ENCODE peak calls at places on chromosome 7, in nine cellular contexts. One of them, this sample, is unnamed.
A peak's percentile ranks its signal among the peaks of the same experiment; 100 is the strongest.

GRCh38 chr7:71752171-71752935 is 620.4 kb downstream of the GALNT17 start:
- DNase-seq in activated CD4-positive, CD25-positive, alpha-beta regulatory T cell: no peak
- DNase-seq in activated CD8-positive, alpha-beta memory T cell treated with anti-CD3 and anti-CD28 coated beads, Interleukin-2, amount 50 U/mL, for 48 hours: peak; percentile 87
- DNase-seq in stomach: peak; percentile 66
- DNase-seq in GM04504: no peak
- DNase-seq in Right ventricle myocardium superior: peak; percentile 63
- DNase-seq in anterior cingulate cortex: peak; percentile 15
- DNase-seq in skeletal muscle cell: no peak
- DNase-seq in cerebellar nuclear complex: no peak
- DNase-seq in this sample: no peak

GRCh38 chr7:44489955-44490350 is 505 bp downstream of the NUDCD3 start:
- DNase-seq in activated CD4-positive, CD25-positive, alpha-beta regulatory T cell: peak; percentile 41
- DNase-seq in activated CD8-positive, alpha-beta memory T cell treated with anti-CD3 and anti-CD28 coated beads, Interleukin-2, amount 50 U/mL, for 48 hours: no peak
- DNase-seq in stomach: peak; percentile 25
- DNase-seq in GM04504: no peak
- DNase-seq in Right ventricle myocardium superior: no peak
- DNase-seq in anterior cingulate cortex: no peak
- DNase-seq in skeletal muscle cell: no peak
- DNase-seq in cerebellar nuclear complex: no peak
- DNase-seq in this sample: peak; percentile 44

GRCh38 chr7:138245682-138246081 is 169.4 kb downstream of the AKR1D1 start:
- DNase-seq in activated CD4-positive, CD25-positive, alpha-beta regulatory T cell: no peak
- DNase-seq in activated CD8-positive, alpha-beta memory T cell treated with anti-CD3 and anti-CD28 coated beads, Interleukin-2, amount 50 U/mL, for 48 hours: no peak
- DNase-seq in stomach: no peak
- DNase-seq in GM04504: no peak
- DNase-seq in Right ventricle myocardium superior: no peak
- DNase-seq in anterior cingulate cortex: no peak
- DNase-seq in skeletal muscle cell: peak; percentile 25
- DNase-seq in cerebellar nuclear complex: no peak
- DNase-seq in this sample: no peak

GRCh38 chr7:27411145-27411544 is 168.5 kb downstream of the EVX1 start:
- DNase-seq in activated CD4-positive, CD25-positive, alpha-beta regulatory T cell: no peak
- DNase-seq in activated CD8-positive, alpha-beta memory T cell treated with anti-CD3 and anti-CD28 coated beads, Interleukin-2, amount 50 U/mL, for 48 hours: no peak
- DNase-seq in stomach: no peak
- DNase-seq in GM04504: no peak
- DNase-seq in Right ventricle myocardium superior: no peak
- DNase-seq in anterior cingulate cortex: no peak
- DNase-seq in skeletal muscle cell: no peak
- DNase-seq in cerebellar nuclear complex: no peak
- DNase-seq in this sample: no peak

GRCh38 chr7:90766814-90767564 is 170.9 kb downstream of the CDK14 start:
- DNase-seq in activated CD4-positive, CD25-positive, alpha-beta regulatory T cell: no peak
- DNase-seq in activated CD8-positive, alpha-beta memory T cell treated with anti-CD3 and anti-CD28 coated beads, Interleukin-2, amount 50 U/mL, for 48 hours: no peak
- DNase-seq in stomach: peak; percentile 79
- DNase-seq in GM04504: no peak
- DNase-seq in Right ventricle myocardium superior: peak; percentile 74
- DNase-seq in anterior cingulate cortex: peak; percentile 43
- DNase-seq in skeletal muscle cell: peak; percentile 72
- DNase-seq in cerebellar nuclear complex: no peak
- DNase-seq in this sample: no peak

GRCh38 chr7:151017953-151018420 is 6.3 kb downstream of the ATG9B start:
- DNase-seq in activated CD4-positive, CD25-positive, alpha-beta regulatory T cell: peak; percentile 63
- DNase-seq in activated CD8-positive, alpha-beta memory T cell treated with anti-CD3 and anti-CD28 coated beads, Interleukin-2, amount 50 U/mL, for 48 hours: peak; percentile 96
- DNase-seq in stomach: peak; percentile 70
- DNase-seq in GM04504: no peak
- DNase-seq in Right ventricle myocardium superior: peak; percentile 84
- DNase-seq in anterior cingulate cortex: no peak
- DNase-seq in skeletal muscle cell: no peak
- DNase-seq in cerebellar nuclear complex: peak; percentile 1
- DNase-seq in this sample: peak; percentile 81

GRCh38 chr7:79980376-79980775 is 154.3 kb upstream of the GNAI1 start:
- DNase-seq in activated CD4-positive, CD25-positive, alpha-beta regulatory T cell: no peak
- DNase-seq in activated CD8-positive, alpha-beta memory T cell treated with anti-CD3 and anti-CD28 coated beads, Interleukin-2, amount 50 U/mL, for 48 hours: no peak
- DNase-seq in stomach: no peak
- DNase-seq in GM04504: no peak
- DNase-seq in Right ventricle myocardium superior: no peak
- DNase-seq in anterior cingulate cortex: no peak
- DNase-seq in skeletal muscle cell: no peak
- DNase-seq in cerebellar nuclear complex: no peak
- DNase-seq in this sample: no peak

GRCh38 chr7:12674861-12675260 is 12.6 kb upstream of the ARL4A start:
- DNase-seq in activated CD4-positive, CD25-positive, alpha-beta regulatory T cell: no peak
- DNase-seq in activated CD8-positive, alpha-beta memory T cell treated with anti-CD3 and anti-CD28 coated beads, Interleukin-2, amount 50 U/mL, for 48 hours: no peak
- DNase-seq in stomach: no peak
- DNase-seq in GM04504: no peak
- DNase-seq in Right ventricle myocardium superior: no peak
- DNase-seq in anterior cingulate cortex: no peak
- DNase-seq in skeletal muscle cell: peak; percentile 31
- DNase-seq in cerebellar nuclear complex: no peak
- DNase-seq in this sample: no peak

GRCh38 chr7:129401228-129401967 is 32.8 kb upstream of the STRIP2 start:
- DNase-seq in activated CD4-positive, CD25-positive, alpha-beta regulatory T cell: no peak
- DNase-seq in activated CD8-positive, alpha-beta memory T cell treated with anti-CD3 and anti-CD28 coated beads, Interleukin-2, amount 50 U/mL, for 48 hours: no peak
- DNase-seq in stomach: no peak
- DNase-seq in GM04504: peak; percentile 18
- DNase-seq in Right ventricle myocardium superior: no peak
- DNase-seq in anterior cingulate cortex: no peak
- DNase-seq in skeletal muscle cell: no peak
- DNase-seq in cerebellar nuclear complex: no peak
- DNase-seq in this sample: no peak

GRCh38 chr7:101018271-101019167 is 1.4 kb upstream of the MUC17 start:
- DNase-seq in activated CD4-positive, CD25-positive, alpha-beta regulatory T cell: no peak
- DNase-seq in activated CD8-positive, alpha-beta memory T cell treated with anti-CD3 and anti-CD28 coated beads, Interleukin-2, amount 50 U/mL, for 48 hours: peak; percentile 61
- DNase-seq in stomach: no peak
- DNase-seq in GM04504: no peak
- DNase-seq in Right ventricle myocardium superior: peak; percentile 36
- DNase-seq in anterior cingulate cortex: peak; percentile 21
- DNase-seq in skeletal muscle cell: no peak
- DNase-seq in cerebellar nuclear complex: no peak
- DNase-seq in this sample: no peak

GRCh38 chr7:124032369-124033092 is at the start of gene TMEM229A:
- DNase-seq in activated CD4-positive, CD25-positive, alpha-beta regulatory T cell: no peak
- DNase-seq in activated CD8-positive, alpha-beta memory T cell treated with anti-CD3 and anti-CD28 coated beads, Interleukin-2, amount 50 U/mL, for 48 hours: peak; percentile 52
- DNase-seq in stomach: peak; percentile 54
- DNase-seq in GM04504: peak; percentile 1
- DNase-seq in Right ventricle myocardium superior: peak; percentile 49
- DNase-seq in anterior cingulate cortex: peak; percentile 58
- DNase-seq in skeletal muscle cell: no peak
- DNase-seq in cerebellar nuclear complex: no peak
- DNase-seq in this sample: peak; percentile 70

GRCh38 chr7:54843961-54844360 is 85.0 kb upstream of the SEC61G start:
- DNase-seq in activated CD4-positive, CD25-positive, alpha-beta regulatory T cell: no peak
- DNase-seq in activated CD8-positive, alpha-beta memory T cell treated with anti-CD3 and anti-CD28 coated beads, Interleukin-2, amount 50 U/mL, for 48 hours: no peak
- DNase-seq in stomach: no peak
- DNase-seq in GM04504: no peak
- DNase-seq in Right ventricle myocardium superior: no peak
- DNase-seq in anterior cingulate cortex: no peak
- DNase-seq in skeletal muscle cell: no peak
- DNase-seq in cerebellar nuclear complex: no peak
- DNase-seq in this sample: no peak

GRCh38 chr7:1505731-1506550 is 1.8 kb upstream of the INTS1 start:
- DNase-seq in activated CD4-positive, CD25-positive, alpha-beta regulatory T cell: no peak
- DNase-seq in activated CD8-positive, alpha-beta memory T cell treated with anti-CD3 and anti-CD28 coated beads, Interleukin-2, amount 50 U/mL, for 48 hours: peak; percentile 60
- DNase-seq in stomach: no peak
- DNase-seq in GM04504: no peak
- DNase-seq in Right ventricle myocardium superior: no peak
- DNase-seq in anterior cingulate cortex: no peak
- DNase-seq in skeletal muscle cell: no peak
- DNase-seq in cerebellar nuclear complex: no peak
- DNase-seq in this sample: no peak

GRCh38 chr7:99210265-99210970 is 2.5 kb upstream of the KPNA7 start:
- DNase-seq in activated CD4-positive, CD25-positive, alpha-beta regulatory T cell: no peak
- DNase-seq in activated CD8-positive, alpha-beta memory T cell treated with anti-CD3 and anti-CD28 coated beads, Interleukin-2, amount 50 U/mL, for 48 hours: no peak
- DNase-seq in stomach: peak; percentile 31
- DNase-seq in GM04504: no peak
- DNase-seq in Right ventricle myocardium superior: no peak
- DNase-seq in anterior cingulate cortex: no peak
- DNase-seq in skeletal muscle cell: no peak
- DNase-seq in cerebellar nuclear complex: no peak
- DNase-seq in this sample: no peak

GRCh38 chr7:81462672-81463071 is 307.2 kb downstream of the HGF start:
- DNase-seq in activated CD4-positive, CD25-positive, alpha-beta regulatory T cell: no peak
- DNase-seq in activated CD8-positive, alpha-beta memory T cell treated with anti-CD3 and anti-CD28 coated beads, Interleukin-2, amount 50 U/mL, for 48 hours: no peak
- DNase-seq in stomach: no peak
- DNase-seq in GM04504: no peak
- DNase-seq in Right ventricle myocardium superior: no peak
- DNase-seq in anterior cingulate cortex: no peak
- DNase-seq in skeletal muscle cell: peak; percentile 45
- DNase-seq in cerebellar nuclear complex: no peak
- DNase-seq in this sample: no peak

GRCh38 chr7:54245046-54245445 is 297.1 kb upstream of the VSTM2A start:
- DNase-seq in activated CD4-positive, CD25-positive, alpha-beta regulatory T cell: no peak
- DNase-seq in activated CD8-positive, alpha-beta memory T cell treated with anti-CD3 and anti-CD28 coated beads, Interleukin-2, amount 50 U/mL, for 48 hours: no peak
- DNase-seq in stomach: no peak
- DNase-seq in GM04504: no peak
- DNase-seq in Right ventricle myocardium superior: no peak
- DNase-seq in anterior cingulate cortex: no peak
- DNase-seq in skeletal muscle cell: no peak
- DNase-seq in cerebellar nuclear complex: no peak
- DNase-seq in this sample: no peak

GRCh38 chr7:99108615-99109014 is 35.3 kb downstream of the SMURF1 start:
- DNase-seq in activated CD4-positive, CD25-positive, alpha-beta regulatory T cell: no peak
- DNase-seq in activated CD8-positive, alpha-beta memory T cell treated with anti-CD3 and anti-CD28 coated beads, Interleukin-2, amount 50 U/mL, for 48 hours: no peak
- DNase-seq in stomach: no peak
- DNase-seq in GM04504: no peak
- DNase-seq in Right ventricle myocardium superior: no peak
- DNase-seq in anterior cingulate cortex: no peak
- DNase-seq in skeletal muscle cell: no peak
- DNase-seq in cerebellar nuclear complex: no peak
- DNase-seq in this sample: no peak

GRCh38 chr7:31416381-31416780 is 75.9 kb upstream of the NEUROD6 start:
- DNase-seq in activated CD4-positive, CD25-positive, alpha-beta regulatory T cell: no peak
- DNase-seq in activated CD8-positive, alpha-beta memory T cell treated with anti-CD3 and anti-CD28 coated beads, Interleukin-2, amount 50 U/mL, for 48 hours: no peak
- DNase-seq in stomach: no peak
- DNase-seq in GM04504: no peak
- DNase-seq in Right ventricle myocardium superior: no peak
- DNase-seq in anterior cingulate cortex: no peak
- DNase-seq in skeletal muscle cell: no peak
- DNase-seq in cerebellar nuclear complex: no peak
- DNase-seq in this sample: no peak

GRCh38 chr7:50303894-50304157 is 690 bp upstream of the IKZF1 start:
- DNase-seq in activated CD4-positive, CD25-positive, alpha-beta regulatory T cell: no peak
- DNase-seq in activated CD8-positive, alpha-beta memory T cell treated with anti-CD3 and anti-CD28 coated beads, Interleukin-2, amount 50 U/mL, for 48 hours: no peak
- DNase-seq in stomach: no peak
- DNase-seq in GM04504: no peak
- DNase-seq in Right ventricle myocardium superior: peak; percentile 52
- DNase-seq in anterior cingulate cortex: no peak
- DNase-seq in skeletal muscle cell: no peak
- DNase-seq in cerebellar nuclear complex: no peak
- DNase-seq in this sample: peak; percentile 58

GRCh38 chr7:150685219-150686029 is at the start of gene GIMAP2:
- DNase-seq in activated CD4-positive, CD25-positive, alpha-beta regulatory T cell: no peak
- DNase-seq in activated CD8-positive, alpha-beta memory T cell treated with anti-CD3 and anti-CD28 coated beads, Interleukin-2, amount 50 U/mL, for 48 hours: no peak
- DNase-seq in stomach: no peak
- DNase-seq in GM04504: peak; percentile 10
- DNase-seq in Right ventricle myocardium superior: no peak
- DNase-seq in anterior cingulate cortex: no peak
- DNase-seq in skeletal muscle cell: no peak
- DNase-seq in cerebellar nuclear complex: no peak
- DNase-seq in this sample: no peak

GRCh38 chr7:38796636-38797501 is 112.1 kb downstream of the VPS41 start:
- DNase-seq in activated CD4-positive, CD25-positive, alpha-beta regulatory T cell: peak; percentile 17
- DNase-seq in activated CD8-positive, alpha-beta memory T cell treated with anti-CD3 and anti-CD28 coated beads, Interleukin-2, amount 50 U/mL, for 48 hours: no peak
- DNase-seq in stomach: peak; percentile 57
- DNase-seq in GM04504: peak; percentile 24
- DNase-seq in Right ventricle myocardium superior: no peak
- DNase-seq in anterior cingulate cortex: peak; percentile 4
- DNase-seq in skeletal muscle cell: peak; percentile 3
- DNase-seq in cerebellar nuclear complex: peak; percentile 54
- DNase-seq in this sample: no peak

GRCh38 chr7:110835889-110836288 is 255.0 kb upstream of the LRRN3 start:
- DNase-seq in activated CD4-positive, CD25-positive, alpha-beta regulatory T cell: no peak
- DNase-seq in activated CD8-positive, alpha-beta memory T cell treated with anti-CD3 and anti-CD28 coated beads, Interleukin-2, amount 50 U/mL, for 48 hours: no peak
- DNase-seq in stomach: no peak
- DNase-seq in GM04504: no peak
- DNase-seq in Right ventricle myocardium superior: no peak
- DNase-seq in anterior cingulate cortex: no peak
- DNase-seq in skeletal muscle cell: no peak
- DNase-seq in cerebellar nuclear complex: no peak
- DNase-seq in this sample: no peak

This sample was measured in Peyer's patch.